ENCODE peak calls at places on chromosomes 1 and 21, in seven cellular contexts. C is spleen, E is suprapubic skin, G is prostate gland, T is HepG2, M is breast epithelium, Q is SK-N-SH. S is an unnamed sample.

GRCh38 chr1:114153621-114154145 is at the start of gene SYT6:
- DNase-seq in C (no peak), G (no peak), E (no peak), Q (peak; percentile 60), M (no peak), T (no peak), S (no peak)

GRCh38 chr1:109787845-109788605 is 24.3 kb upstream of the EPS8L3 start:
- DNase-seq in E (peak; percentile 76), M (no peak), T (no peak), C (peak; percentile 79), G (no peak), Q (peak; percentile 63), S (peak; percentile 26)

GRCh38 chr1:107829083-107829771 is 135.8 kb downstream of the VAV3 start:
- DNase-seq in G (no peak), E (no peak), M (no peak), T (no peak), C (no peak), Q (no peak), S (no peak)

GRCh38 chr1:38029081-38029681 is 16.6 kb downstream of the UTP11 start:
- DNase-seq in G (no peak), Q (peak; percentile 87), C (no peak), E (no peak), T (no peak), M (no peak), S (no peak)

GRCh38 chr1:33815061-33815460 is 48.8 kb upstream of the HMGB4 start:
- DNase-seq in C (no peak), M (no peak), T (no peak), E (no peak), Q (no peak), G (no peak), S (no peak)

GRCh38 chr1:99986656-99987225 is 16.9 kb downstream of the SLC35A3 start:
- DNase-seq in G (no peak), C (no peak), Q (no peak), T (peak; percentile 35), E (no peak), M (no peak), S (peak; percentile 52)

GRCh38 chr1:218717611-218718010 is 372.5 kb downstream of the TGFB2 start:
- DNase-seq in G (no peak), C (no peak), Q (no peak), M (no peak), E (no peak), T (no peak), S (no peak)

GRCh38 chr21:42153746-42154145 is 65.2 kb upstream of the ABCG1 start:
- DNase-seq in E (peak; percentile 54), C (no peak), Q (no peak), G (no peak), M (no peak), T (no peak), S (no peak)

GRCh38 chr21:42242611-42243010 is 23.7 kb downstream of the ABCG1 start:
- DNase-seq in M (no peak), G (no peak), C (no peak), Q (no peak), T (no peak), E (no peak), S (no peak)

GRCh38 chr1:211920141-211920572 is 89.6 kb upstream of the LPGAT1 start:
- DNase-seq in C (no peak), E (no peak), G (peak; percentile 62), T (no peak), M (peak; percentile 41), Q (no peak), S (peak; percentile 71)

GRCh38 chr1:46699670-46700069 is 19.2 kb downstream of the EFCAB14 start:
- DNase-seq in C (no peak), E (no peak), Q (no peak), M (no peak), T (no peak), G (no peak), S (no peak)

GRCh38 chr21:34557261-34557660 is 45.3 kb upstream of the KCNE1 start:
- DNase-seq in T (no peak), Q (no peak), E (no peak), G (no peak), M (no peak), C (no peak), S (no peak)

GRCh38 chr1:155463865-155464264 is 98.7 kb downstream of the ASH1L start:
- DNase-seq in M (no peak), T (no peak), G (no peak), C (no peak), Q (no peak), E (no peak), S (no peak)

GRCh38 chr1:221708987-221709386 is 32.9 kb downstream of the DUSP10 start:
- DNase-seq in C (no peak), E (no peak), Q (peak; percentile 18), M (peak; percentile 67), G (no peak), T (peak; percentile 85), S (no peak)

GRCh38 chr1:50989694-50990093 is 19.6 kb downstream of the CDKN2C start:
- DNase-seq in M (no peak), E (no peak), G (no peak), Q (no peak), C (no peak), T (no peak), S (no peak)

GRCh38 chr1:186178426-186179043 is 196.5 kb downstream of the TPR start:
- DNase-seq in M (no peak), E (no peak), C (no peak), Q (no peak), T (no peak), G (no peak), S (no peak)

GRCh38 chr21:41396452-41397107 is 29.5 kb upstream of the MX1 start:
- DNase-seq in M (peak; percentile 74), T (no peak), E (no peak), C (peak; percentile 84), G (peak; percentile 45), Q (no peak), S (peak; percentile 58)

GRCh38 chr1:206739411-206740076 is 31.0 kb upstream of the IL19 start:
- DNase-seq in Q (no peak), M (no peak), G (no peak), E (no peak), C (no peak), T (no peak), S (no peak)

GRCh38 chr1:206738370-206739366 is 31.9 kb upstream of the IL19 start:
- DNase-seq in T (peak; percentile 17), Q (no peak), E (no peak), G (no peak), M (no peak), C (no peak), S (peak; percentile 44)

GRCh38 chr1:206737729-206738222 is 32.8 kb upstream of the IL19 start:
- DNase-seq in Q (no peak), G (no peak), T (no peak), C (no peak), M (no peak), E (no peak), S (no peak)

GRCh38 chr1:206742702-206743383 is 27.7 kb upstream of the IL19 start:
- DNase-seq in T (no peak), M (no peak), G (no peak), Q (no peak), C (no peak), E (no peak), S (no peak)

GRCh38 chr1:206741142-206741701 is 29.4 kb upstream of the IL19 start:
- DNase-seq in M (no peak), E (no peak), Q (no peak), G (no peak), T (no peak), C (no peak), S (no peak)
- TF ChIP-seq POLR2AphosphoS5 in M (no peak), E (no peak), Q (no peak), G (no peak), T (no peak), C (peak; percentile 21), S (no peak)

GRCh38 chr1:4726620-4727341 is 72.4 kb downstream of the AJAP1 start:
- DNase-seq in T (no peak), E (no peak), C (no peak), M (no peak), G (no peak), Q (peak; percentile 66), S (no peak)
- H3K9me3 ChIP-seq in T (no peaks in the 10 kb centered on the region), E (no peaks in the 10 kb centered on the region), C (no peaks in the 10 kb centered on the region), M (no peaks in the 10 kb centered on the region), G (no peaks in the 10 kb centered on the region), Q (no peaks in the 10 kb centered on the region), S (no peaks in the 10 kb centered on the region)

DNA sequence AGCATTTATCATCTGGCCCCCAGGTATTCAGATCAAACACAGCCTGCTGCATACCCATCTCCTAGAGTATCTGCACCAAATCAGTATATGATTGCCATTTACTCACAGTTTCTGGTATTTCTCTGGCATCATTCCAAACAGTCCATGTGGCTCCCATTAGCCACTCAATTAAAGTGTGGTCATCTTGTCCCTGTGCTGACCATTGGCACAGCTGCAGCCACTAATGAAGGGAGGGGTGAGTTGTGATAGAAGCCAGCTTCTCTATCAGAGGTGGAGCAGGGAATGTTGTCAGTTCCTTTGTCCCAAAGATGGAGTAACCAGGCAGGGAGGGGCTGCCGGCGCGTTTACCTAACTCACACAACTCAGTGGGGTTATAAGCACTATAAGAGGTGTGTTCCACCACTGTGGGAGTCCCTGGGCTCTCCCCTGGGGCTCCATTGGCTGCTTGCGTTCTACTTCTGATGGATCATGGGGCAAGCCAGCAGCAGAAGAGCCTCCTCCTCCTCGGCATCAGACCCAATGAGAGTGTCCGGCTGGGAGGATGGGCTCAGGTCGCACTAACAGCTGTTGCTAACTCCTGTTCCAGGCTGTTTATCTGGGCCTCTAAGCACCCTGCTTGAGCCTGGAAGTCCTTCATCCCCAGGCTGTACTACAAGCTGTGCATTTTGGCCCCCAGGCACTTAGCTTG is 108.6 kb downstream of the GDAP2 start:
- DNase-seq in T (no peak), M (no peak), Q (peak; percentile 54), G (no peak), E (no peak), C (no peak), S (no peak)
- TF ChIP-seq POLR2AphosphoS5 in T (no peak), M (no peak), Q (peak; percentile 78), G (no peak), E (no peak), C (no peak), S (no peak)

GRCh38 chr1:31467005-31467674 is 54.1 kb downstream of the SERINC2 start:
- DNase-seq in M (no peak), C (no peak), Q (no peak), G (no peak), E (no peak), T (no peak), S (no peak)

DNA sequence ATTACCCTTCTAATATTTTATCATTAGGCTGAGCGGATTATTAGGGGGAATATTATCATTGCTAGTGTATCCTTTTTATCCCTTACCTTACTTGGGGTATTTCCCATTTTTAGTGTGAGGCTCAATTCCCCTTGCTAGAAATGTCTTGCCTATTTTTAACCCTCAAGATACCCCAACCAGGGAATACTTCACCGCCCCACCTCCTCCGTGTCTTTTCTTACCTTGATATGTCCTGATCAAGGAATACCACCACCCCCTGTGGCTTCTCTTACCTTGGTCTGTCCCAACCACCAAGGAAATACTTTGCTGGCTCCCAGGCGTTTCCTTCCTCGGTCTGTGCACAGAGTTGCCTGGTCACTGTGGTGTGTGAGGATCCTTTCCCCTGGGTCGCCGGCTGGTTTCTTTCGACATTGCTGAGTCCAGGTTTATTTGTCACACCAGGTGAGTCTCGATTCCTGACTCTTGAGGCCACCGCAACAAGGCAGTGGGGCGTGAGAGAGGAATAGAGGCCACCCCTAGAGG is 57.8 kb downstream of the SERINC2 start:
- DNase-seq in M (no peak), E (no peak), C (no peak), Q (no peak), G (no peak), T (no peak), S (no peak)
- H3K9me3 ChIP-seq in M (no peaks in the 10 kb centered on the region), E (peaks cover 10% of the 10 kb centered on the region), C (peaks cover 21% of the 10 kb centered on the region), Q (peaks cover 13% of the 10 kb centered on the region), G (no peaks in the 10 kb centered on the region), T (peaks cover 19% of the 10 kb centered on the region), S (peaks cover 13% of the 10 kb centered on the region)

S was measured in stomach.